ENCODE peak calls at places on chromosomes 5 and 9, in six cellular contexts. One of them, this sample, is unnamed.

GRCh38 chr5:141941779-141942178 is 16.2 kb downstream of the PCDH12 start:
- DNase-seq in mesenchymal stem cell: no peak
- DNase-seq in H9: no peak
- DNase-seq in mesendoderm: no peak
- DNase-seq in neuronal stem cell: no peak
- DNase-seq in trophoblast cell: no peak
- DNase-seq in this sample: peak; percentile 17

GRCh38 chr5:173229381-173229959 is 5.5 kb downstream of the NKX2-5 start:
- DNase-seq in mesenchymal stem cell: peak; percentile 49
- DNase-seq in H9: peak; percentile 31
- DNase-seq in mesendoderm: no peak
- DNase-seq in neuronal stem cell: no peak
- DNase-seq in trophoblast cell: no peak
- DNase-seq in this sample: no peak

GRCh38 chr9:121173501-121173900 is 28.2 kb downstream of the RAB14 start:
- DNase-seq in mesenchymal stem cell: no peak
- DNase-seq in H9: no peak
- DNase-seq in mesendoderm: no peak
- DNase-seq in neuronal stem cell: no peak
- DNase-seq in trophoblast cell: no peak
- DNase-seq in this sample: peak; percentile 13

GRCh38 chr9:34611251-34611810 is 566 bp downstream of the RPP25L start:
- DNase-seq in mesenchymal stem cell: no peak
- DNase-seq in H9: peak; percentile 30
- DNase-seq in mesendoderm: no peak
- DNase-seq in neuronal stem cell: no peak
- DNase-seq in trophoblast cell: no peak
- DNase-seq in this sample: no peak

GRCh38 chr9:117828466-117828865 is 124.3 kb downstream of the TLR4 start:
- DNase-seq in mesenchymal stem cell: no peak
- DNase-seq in H9: no peak
- DNase-seq in mesendoderm: peak; percentile 7
- DNase-seq in neuronal stem cell: no peak
- DNase-seq in trophoblast cell: no peak
- DNase-seq in this sample: no peak

GRCh38 chr5:30194595-30194994 is 998.9 kb upstream of the CDH6 start:
- DNase-seq in mesenchymal stem cell: no peak
- DNase-seq in H9: no peak
- DNase-seq in mesendoderm: no peak
- DNase-seq in neuronal stem cell: no peak
- DNase-seq in trophoblast cell: no peak
- DNase-seq in this sample: no peak

GRCh38 chr5:110159202-110159601 is 469.5 kb downstream of the MAN2A1 start:
- DNase-seq in mesenchymal stem cell: peak; percentile 41
- DNase-seq in H9: no peak
- DNase-seq in mesendoderm: no peak
- DNase-seq in neuronal stem cell: no peak
- DNase-seq in trophoblast cell: no peak
- DNase-seq in this sample: no peak

GRCh38 chr9:127941062-127941925 is 3.6 kb upstream of the DPM2 start:
- DNase-seq in mesenchymal stem cell: no peak
- DNase-seq in H9: no peak
- DNase-seq in mesendoderm: no peak
- DNase-seq in neuronal stem cell: no peak
- DNase-seq in trophoblast cell: no peak
- DNase-seq in this sample: no peak

GRCh38 chr9:70145981-70146380 is 102.3 kb downstream of the MAMDC2 start:
- DNase-seq in mesenchymal stem cell: no peak
- DNase-seq in H9: no peak
- DNase-seq in mesendoderm: no peak
- DNase-seq in neuronal stem cell: no peak
- DNase-seq in trophoblast cell: peak; percentile 51
- DNase-seq in this sample: no peak

GRCh38 chr5:79495311-79495710 is 18.6 kb downstream of the HOMER1 start:
- DNase-seq in mesenchymal stem cell: peak; percentile 69
- DNase-seq in H9: no peak
- DNase-seq in mesendoderm: peak; percentile 72
- DNase-seq in neuronal stem cell: no peak
- DNase-seq in trophoblast cell: peak; percentile 63
- DNase-seq in this sample: peak; percentile 43

GRCh38 chr5:146878471-146879172 is at the start of gene PPP2R2B:
- DNase-seq in mesenchymal stem cell: peak; percentile 51
- DNase-seq in H9: peak; percentile 86
- DNase-seq in mesendoderm: peak; percentile 78
- DNase-seq in neuronal stem cell: peak; percentile 69
- DNase-seq in trophoblast cell: peak; percentile 6
- DNase-seq in this sample: peak; percentile 1

GRCh38 chr5:169861934-169862333 is 118.4 kb downstream of the INSYN2B start:
- DNase-seq in mesenchymal stem cell: peak; percentile 63
- DNase-seq in H9: no peak
- DNase-seq in mesendoderm: no peak
- DNase-seq in neuronal stem cell: no peak
- DNase-seq in trophoblast cell: no peak
- DNase-seq in this sample: peak; percentile 96

GRCh38 chr5:134255418-134256150 is 29.7 kb upstream of the PPP2CA start:
- DNase-seq in mesenchymal stem cell: no peak
- DNase-seq in H9: no peak
- DNase-seq in mesendoderm: no peak
- DNase-seq in neuronal stem cell: no peak
- DNase-seq in trophoblast cell: peak; percentile 71
- DNase-seq in this sample: peak; percentile 88

GRCh38 chr9:77839459-77840140 is 191.5 kb upstream of the GNA14 start:
- DNase-seq in mesenchymal stem cell: peak; percentile 52
- DNase-seq in H9: no peak
- DNase-seq in mesendoderm: no peak
- DNase-seq in neuronal stem cell: no peak
- DNase-seq in trophoblast cell: no peak
- DNase-seq in this sample: peak; percentile 53

GRCh38 chr9:77838986-77839385 is 190.9 kb upstream of the GNA14 start:
- DNase-seq in mesenchymal stem cell: no peak
- DNase-seq in H9: no peak
- DNase-seq in mesendoderm: no peak
- DNase-seq in neuronal stem cell: no peak
- DNase-seq in trophoblast cell: no peak
- DNase-seq in this sample: no peak

GRCh38 chr9:77843088-77843985 is 188.3 kb downstream of the GNAQ start:
- DNase-seq in mesenchymal stem cell: no peak
- DNase-seq in H9: peak; percentile 46
- DNase-seq in mesendoderm: peak; percentile 72
- DNase-seq in neuronal stem cell: no peak
- DNase-seq in trophoblast cell: no peak
- DNase-seq in this sample: no peak

GRCh38 chr9:77844415-77844814 is 187.2 kb downstream of the GNAQ start:
- DNase-seq in mesenchymal stem cell: no peak
- DNase-seq in H9: no peak
- DNase-seq in mesendoderm: no peak
- DNase-seq in neuronal stem cell: no peak
- DNase-seq in trophoblast cell: no peak
- DNase-seq in this sample: no peak

GRCh38 chr9:77841739-77842386 is 189.7 kb downstream of the GNAQ start:
- DNase-seq in mesenchymal stem cell: no peak
- DNase-seq in H9: no peak
- DNase-seq in mesendoderm: no peak
- DNase-seq in neuronal stem cell: no peak
- DNase-seq in trophoblast cell: no peak
- DNase-seq in this sample: no peak
- H2BK5ac ChIP-seq in mesenchymal stem cell: no peak overlapping the region
- H2BK5ac ChIP-seq in H9: no peak overlapping the region
- H2BK5ac ChIP-seq in mesendoderm: no peak overlapping the region
- H2BK5ac ChIP-seq in neuronal stem cell: no peak overlapping the region
- H2BK5ac ChIP-seq in trophoblast cell: no peak overlapping the region
- H2BK5ac ChIP-seq in this sample: no peak overlapping the region

GRCh38 chr9:130239363-130239695 is 26.2 kb upstream of the HMCN2 start:
- DNase-seq in mesenchymal stem cell: no peak
- DNase-seq in H9: no peak
- DNase-seq in mesendoderm: no peak
- DNase-seq in neuronal stem cell: no peak
- DNase-seq in trophoblast cell: no peak
- DNase-seq in this sample: no peak

GRCh38 chr9:130241198-130241535 is 24.4 kb upstream of the HMCN2 start:
- DNase-seq in mesenchymal stem cell: no peak
- DNase-seq in H9: no peak
- DNase-seq in mesendoderm: no peak
- DNase-seq in neuronal stem cell: no peak
- DNase-seq in trophoblast cell: no peak
- DNase-seq in this sample: no peak

GRCh38 chr9:130239741-130240241 is 25.8 kb upstream of the HMCN2 start:
- DNase-seq in mesenchymal stem cell: no peak
- DNase-seq in H9: no peak
- DNase-seq in mesendoderm: no peak
- DNase-seq in neuronal stem cell: no peak
- DNase-seq in trophoblast cell: no peak
- DNase-seq in this sample: peak; percentile 19

GRCh38 chr9:130242270-130243014 is 23.1 kb upstream of the HMCN2 start:
- DNase-seq in mesenchymal stem cell: no peak
- DNase-seq in H9: no peak
- DNase-seq in mesendoderm: no peak
- DNase-seq in neuronal stem cell: no peak
- DNase-seq in trophoblast cell: no peak
- DNase-seq in this sample: no peak

GRCh38 chr9:130240410-130241197 is 25.0 kb upstream of the HMCN2 start:
- DNase-seq in mesenchymal stem cell: peak; percentile 77
- DNase-seq in H9: peak; percentile 72
- DNase-seq in mesendoderm: peak; percentile 87
- DNase-seq in neuronal stem cell: peak; percentile 43
- DNase-seq in trophoblast cell: peak; percentile 37
- DNase-seq in this sample: peak; percentile 71
- H2BK5ac ChIP-seq in mesenchymal stem cell: no peak overlapping the region
- H2BK5ac ChIP-seq in H9: no peak overlapping the region
- H2BK5ac ChIP-seq in mesendoderm: no peak overlapping the region
- H2BK5ac ChIP-seq in neuronal stem cell: no peak overlapping the region
- H2BK5ac ChIP-seq in trophoblast cell: no peak overlapping the region
- H2BK5ac ChIP-seq in this sample: no peak overlapping the region

DNA sequence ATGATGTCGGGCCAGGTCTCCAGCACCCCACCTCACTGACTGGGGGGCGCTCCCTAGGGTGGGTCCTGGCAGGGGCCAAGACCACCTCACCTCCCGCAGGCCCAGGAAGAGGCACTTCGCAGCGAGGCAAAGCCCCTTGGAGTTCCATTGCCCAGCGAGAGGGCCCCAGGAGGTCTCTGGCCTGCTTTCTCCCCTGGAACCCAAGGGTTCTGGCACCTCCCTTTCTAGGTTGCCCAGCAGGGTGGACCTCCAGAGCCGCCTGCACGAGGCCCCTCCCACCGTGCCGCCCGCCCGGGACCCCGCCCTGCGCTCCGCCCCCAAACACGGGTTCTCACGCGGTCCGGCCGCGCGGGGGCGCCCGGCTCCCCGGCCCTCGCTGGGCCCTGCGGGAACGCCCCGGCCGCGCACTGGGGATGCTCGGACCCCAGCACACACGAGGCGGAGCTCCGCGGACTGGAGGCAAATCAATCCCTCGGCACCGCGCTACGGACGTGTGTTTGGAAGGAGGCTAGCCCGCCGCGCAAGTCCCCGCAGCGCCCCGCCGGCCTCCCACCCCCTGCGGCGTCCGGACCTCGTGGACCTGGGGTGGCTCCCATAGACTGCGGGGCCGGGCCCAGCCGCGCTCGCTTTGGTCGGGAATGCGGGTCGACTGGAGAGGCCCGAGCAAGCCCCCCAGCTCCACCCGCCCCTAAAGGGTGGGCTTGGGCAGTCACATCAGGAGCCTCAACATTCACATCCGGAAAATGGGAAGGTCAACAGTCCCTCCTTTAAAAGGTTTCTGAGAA is 99.5 kb upstream of the LMX1B start:
- DNase-seq in mesenchymal stem cell: peak; percentile 41
- DNase-seq in H9: peak; percentile 82
- DNase-seq in mesendoderm: peak; percentile 81
- DNase-seq in neuronal stem cell: peak; percentile 69
- DNase-seq in trophoblast cell: peak; percentile 17
- DNase-seq in this sample: peak; percentile 15
- H2BK5ac ChIP-seq in mesenchymal stem cell: no peak overlapping the region
- H2BK5ac ChIP-seq in H9: no peak overlapping the region
- H2BK5ac ChIP-seq in mesendoderm: no peak overlapping the region
- H2BK5ac ChIP-seq in neuronal stem cell: peak overlapping the region; percentile 45
- H2BK5ac ChIP-seq in trophoblast cell: peak overlapping the region; percentile 92
- H2BK5ac ChIP-seq in this sample: no peak overlapping the region

DNA sequence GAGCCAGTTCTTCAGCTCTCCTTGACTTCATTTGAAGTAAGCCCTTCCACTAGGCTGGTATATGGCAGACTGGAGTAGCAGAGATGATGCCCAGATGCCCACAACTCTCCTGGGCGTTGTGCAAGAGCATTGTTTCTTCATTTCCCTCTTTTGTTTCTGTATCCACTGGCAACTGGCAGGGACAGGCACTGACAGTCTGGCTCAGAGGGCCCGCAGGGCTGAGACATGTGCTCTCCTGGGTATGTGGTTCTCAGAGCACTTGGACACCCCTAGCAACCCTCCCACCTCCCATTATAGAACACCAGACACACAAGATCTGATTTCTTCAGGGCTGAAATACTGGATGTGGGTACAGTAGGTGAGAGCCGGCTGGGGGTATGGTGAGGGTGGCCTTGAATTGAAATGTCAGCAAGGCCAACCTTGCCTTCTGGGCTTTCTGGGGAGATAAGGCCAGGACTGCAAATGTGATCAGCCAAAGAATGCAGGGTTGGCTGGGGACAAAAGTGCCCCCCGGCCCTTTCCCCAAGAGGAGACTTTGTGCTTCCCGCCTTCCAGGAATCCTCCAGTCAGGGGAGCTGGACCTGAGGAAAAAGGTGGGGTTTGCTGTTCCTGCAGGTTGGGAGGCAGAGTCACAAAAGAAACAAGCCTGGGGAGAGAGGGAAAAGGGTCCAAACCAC is 28.6 kb upstream of the CTNNA1 start:
- DNase-seq in mesenchymal stem cell: peak; percentile 16
- DNase-seq in H9: no peak
- DNase-seq in mesendoderm: peak; percentile 72
- DNase-seq in neuronal stem cell: no peak
- DNase-seq in trophoblast cell: peak; percentile 94
- DNase-seq in this sample: no peak
- H2BK5ac ChIP-seq in mesenchymal stem cell: no peak overlapping the region
- H2BK5ac ChIP-seq in H9: no peak overlapping the region
- H2BK5ac ChIP-seq in mesendoderm: no peak overlapping the region
- H2BK5ac ChIP-seq in neuronal stem cell: peak overlapping the region; percentile 1
- H2BK5ac ChIP-seq in trophoblast cell: peak overlapping the region; percentile 7
- H2BK5ac ChIP-seq in this sample: no peak overlapping the region

DNA sequence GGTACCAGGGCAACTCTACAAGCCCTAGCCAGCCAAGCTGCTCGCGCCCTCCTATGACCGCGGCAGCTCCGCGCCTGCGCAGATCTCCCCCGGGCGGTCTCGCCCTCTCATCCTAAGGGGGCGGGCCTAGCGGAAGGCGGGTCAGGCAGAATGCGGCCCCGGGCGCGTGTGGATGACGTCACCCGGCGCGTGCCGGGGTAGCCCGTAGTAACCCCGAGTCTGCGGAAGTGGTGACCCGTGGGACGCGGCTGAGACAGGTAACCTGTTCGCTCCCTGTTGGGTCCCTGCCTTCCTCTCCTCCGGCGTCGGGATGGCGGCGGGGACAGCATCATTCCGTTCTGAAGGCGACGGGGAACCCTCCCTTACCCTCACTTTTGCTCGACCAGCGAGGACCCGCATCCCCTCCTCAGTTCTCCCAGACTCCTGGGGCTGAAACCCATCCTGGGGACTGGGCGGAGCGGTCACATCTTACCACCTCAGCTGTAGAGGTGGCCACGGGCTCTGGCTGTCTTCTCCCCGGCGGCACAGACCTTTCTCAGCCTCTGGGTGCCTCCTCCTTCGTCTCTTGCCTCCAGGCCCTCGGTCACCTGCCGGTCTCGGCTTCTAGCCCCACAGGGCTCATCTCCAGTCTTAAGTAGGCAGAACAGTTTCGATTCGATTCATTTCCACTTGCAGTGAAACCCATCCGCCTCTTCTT is at the start of gene AOPEP:
- DNase-seq in mesenchymal stem cell: peak; percentile 93
- DNase-seq in H9: peak; percentile 97
- DNase-seq in mesendoderm: peak; percentile 97
- DNase-seq in neuronal stem cell: peak; percentile 92
- DNase-seq in trophoblast cell: peak; percentile 96
- DNase-seq in this sample: peak; percentile 93
- H2BK5ac ChIP-seq in mesenchymal stem cell: peak within 1 kb of the TSS; percentile 59
- H2BK5ac ChIP-seq in H9: no peak within 1 kb of the TSS
- H2BK5ac ChIP-seq in mesendoderm: no peak within 1 kb of the TSS
- H2BK5ac ChIP-seq in neuronal stem cell: no peak within 1 kb of the TSS
- H2BK5ac ChIP-seq in trophoblast cell: peak within 1 kb of the TSS; percentile 59
- H2BK5ac ChIP-seq in this sample: peak within 1 kb of the TSS; percentile 69

This sample was measured in IMR-90.